ENCODE peak calls at places on chromosome 5, in five cellular contexts. W, V, F, L and G are unnamed samples.
A peak's percentile ranks its signal among the peaks of the same experiment; 100 is the strongest.

GRCh38 chr5:10596310-10596703 is 32.4 kb downstream of the ANKRD33B start:
- DNase-seq in W (no peak), V (no peak), F (no peak), L (no peak), G (no peak)

GRCh38 chr5:38341641-38342040 is 83.3 kb downstream of the EGFLAM start:
- DNase-seq in W (no peak), V (no peak), F (no peak), L (no peak), G (no peak)

GRCh38 chr5:33890633-33891032 is 1.2 kb downstream of the ADAMTS12 start:
- DNase-seq in W (no peak), V (no peak), F (no peak), L (peak; percentile 67), G (no peak)

GRCh38 chr5:181223729-181224389 is 778 bp downstream of the TRIM41 start:
- DNase-seq in W (no peak), V (peak; percentile 63), F (peak; percentile 85), L (peak; percentile 64), G (peak; percentile 78)

GRCh38 chr5:180636403-180637075 is 12.9 kb downstream of the FLT4 start:
- DNase-seq in W (no peak), V (no peak), F (no peak), L (peak; percentile 17), G (no peak)

GRCh38 chr5:74028406-74028805 is 402.4 kb downstream of the ARHGEF28 start:
- DNase-seq in W (peak; percentile 69), V (no peak), F (no peak), L (no peak), G (no peak)

GRCh38 chr5:132389453-132390286 is 20.2 kb downstream of the SLC22A5 start:
- DNase-seq in W (peak; percentile 98), V (no peak), F (no peak), L (peak; percentile 100), G (peak; percentile 90)

GRCh38 chr5:114319236-114319635 is 42.6 kb upstream of the KCNN2 start:
- DNase-seq in W (no peak), V (no peak), F (no peak), L (no peak), G (no peak)

GRCh38 chr5:147223343-147223742 is 11.5 kb upstream of the STK32A start:
- DNase-seq in W (peak; percentile 34), V (no peak), F (no peak), L (no peak), G (no peak)

GRCh38 chr5:141870226-141870625 is 8.0 kb downstream of the PCDH1 start:
- DNase-seq in W (no peak), V (no peak), F (peak; percentile 70), L (no peak), G (peak; percentile 2)

GRCh38 chr5:176739461-176740051 is 70.8 kb upstream of the UNC5A start:
- DNase-seq in W (no peak), V (no peak), F (peak; percentile 66), L (no peak), G (no peak)

GRCh38 chr5:54707841-54708240 is 190.3 kb downstream of the SNX18 start:
- DNase-seq in W (no peak), V (no peak), F (no peak), L (no peak), G (no peak)

GRCh38 chr5:16854351-16854750 is 81.7 kb downstream of the MYO10 start:
- DNase-seq in W (no peak), V (no peak), F (no peak), L (peak; percentile 42), G (no peak)

GRCh38 chr5:91221917-91222316 is 161.2 kb downstream of the ARRDC3 start:
- DNase-seq in W (no peak), V (no peak), F (no peak), L (no peak), G (no peak)

GRCh38 chr5:148107608-148108007 is 43.8 kb downstream of the SPINK5 start:
- DNase-seq in W (peak; percentile 69), V (no peak), F (no peak), L (no peak), G (peak; percentile 11)

GRCh38 chr5:5188377-5189020 is 48.4 kb downstream of the ADAMTS16 start:
- DNase-seq in W (no peak), V (no peak), F (no peak), L (no peak), G (no peak)

GRCh38 chr5:179312557-179313235 is 32.6 kb downstream of the ADAMTS2 start:
- DNase-seq in W (no peak), V (no peak), F (no peak), L (no peak), G (no peak)

GRCh38 chr5:116702776-116703175 is 128.2 kb upstream of the SEMA6A start:
- DNase-seq in W (no peak), V (no peak), F (no peak), L (no peak), G (no peak)

GRCh38 chr5:17127743-17128231 is 89.6 kb upstream of the BASP1 start:
- DNase-seq in W (peak; percentile 99), V (no peak), F (no peak), L (peak; percentile 94), G (no peak)

GRCh38 chr5:145887976-145888574 is 15.3 kb upstream of the GRXCR2 start:
- DNase-seq in W (peak; percentile 68), V (peak; percentile 13), F (peak; percentile 33), L (peak; percentile 70), G (peak; percentile 71)

GRCh38 chr5:603081-603998 is 8.8 kb upstream of the CEP72 start:
- DNase-seq in W (no peak), V (no peak), F (no peak), L (no peak), G (no peak)

GRCh38 chr5:9715891-9716335 is 85.8 kb upstream of the TAS2R1 start:
- DNase-seq in W (peak; percentile 35), V (no peak), F (no peak), L (peak; percentile 75), G (no peak)

GRCh38 chr5:61440596-61440995 is 108.5 kb downstream of the ZSWIM6 start:
- DNase-seq in W (no peak), V (no peak), F (no peak), L (no peak), G (no peak)

GRCh38 chr5:176405656-176406435 is 10.5 kb downstream of the CLTB start:
- DNase-seq in W (no peak), V (peak; percentile 58), F (peak; percentile 19), L (no peak), G (peak; percentile 1)

GRCh38 chr5:167261309-167262100 is 1029.9 kb upstream of the WWC1 start:
- DNase-seq in W (no peak), V (no peak), F (no peak), L (peak; percentile 32), G (no peak)

GRCh38 chr5:100904259-100904822 is 1.3 kb upstream of the ST8SIA4 start:
- DNase-seq in W (no peak), V (peak; percentile 68), F (no peak), L (no peak), G (peak; percentile 17)

GRCh38 chr5:43078956-43079355 is 38.8 kb upstream of the ANXA2R start:
- DNase-seq in W (no peak), V (no peak), F (no peak), L (peak; percentile 85), G (peak; percentile 27)

GRCh38 chr5:168790037-168790635 is 211.0 kb upstream of the PANK3 start:
- DNase-seq in W (no peak), V (no peak), F (no peak), L (peak; percentile 52), G (no peak)

GRCh38 chr5:171628344-171628743 is 157.3 kb upstream of the SMIM23 start:
- DNase-seq in W (no peak), V (no peak), F (no peak), L (peak; percentile 38), G (no peak)

GRCh38 chr5:171627936-171628335 is 157.7 kb upstream of the SMIM23 start:
- DNase-seq in W (no peak), V (no peak), F (no peak), L (peak; percentile 15), G (no peak)

GRCh38 chr5:171630670-171631065 is 154.9 kb upstream of the SMIM23 start:
- DNase-seq in W (no peak), V (no peak), F (no peak), L (no peak), G (no peak)

GRCh38 chr5:171629221-171630005 is 156.2 kb upstream of the SMIM23 start:
- DNase-seq in W (peak; percentile 34), V (no peak), F (no peak), L (peak; percentile 35), G (no peak)

DNA sequence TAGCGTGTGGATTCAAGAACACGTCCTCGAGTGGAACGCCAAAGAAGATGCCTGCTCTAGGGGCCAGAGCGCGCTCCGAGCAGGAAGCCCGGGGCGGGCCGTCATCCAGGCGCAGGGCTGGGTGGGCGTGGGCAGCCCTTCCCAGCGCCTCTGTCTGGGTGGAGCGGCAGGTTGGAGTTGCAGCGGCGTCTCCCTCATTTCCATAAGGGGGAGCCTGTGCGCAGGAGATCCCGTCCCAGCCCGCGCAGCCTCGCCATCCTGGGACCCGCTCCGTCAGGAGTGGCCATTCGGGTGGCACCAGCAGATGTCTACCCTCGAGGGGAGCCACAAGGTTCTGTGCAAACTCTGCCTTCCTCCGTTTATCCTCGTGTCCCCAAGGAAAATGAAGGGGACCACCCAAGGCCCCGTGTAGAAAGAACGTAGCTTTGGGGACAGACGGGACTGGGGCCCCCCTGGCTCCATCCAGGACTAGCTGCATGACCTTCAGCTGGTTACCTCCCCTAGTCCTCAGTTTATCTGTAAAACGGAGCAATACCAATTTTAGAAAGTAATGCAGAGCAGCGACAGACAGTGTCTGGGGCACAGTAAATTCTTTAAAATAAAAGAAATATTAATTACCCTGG is 155.5 kb upstream of the SMIM23 start:
- DNase-seq in W (peak; percentile 68), V (no peak), F (peak; percentile 91), L (peak; percentile 72), G (peak; percentile 81)
- H3K4me3 ChIP-seq in W (peak overlapping the region; percentile 51), V (no peak overlapping the region), F (peak overlapping the region; percentile 21), L (no peak overlapping the region), G (no peak overlapping the region)

DNA sequence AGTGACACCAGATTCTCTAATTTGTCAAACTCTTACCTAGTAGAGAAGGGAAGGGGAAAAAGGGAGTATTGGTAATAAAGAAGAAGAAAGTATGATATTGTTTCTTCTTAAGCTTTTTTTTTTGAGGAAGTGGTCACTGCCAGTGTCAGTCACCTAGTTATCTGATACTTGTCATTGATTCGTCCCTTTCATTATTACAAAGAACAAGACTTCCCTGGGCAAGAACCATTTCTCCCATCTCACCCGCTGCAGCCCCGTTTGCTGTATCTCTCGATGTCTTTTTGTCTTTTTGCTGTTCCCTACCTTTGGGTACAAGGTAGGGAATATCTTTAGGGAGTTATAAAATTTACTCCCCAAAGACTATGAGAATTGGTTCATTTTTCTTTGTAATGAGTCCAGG is 249.0 kb downstream of the ARHGAP26 start:
- DNase-seq in W (no peak), V (no peak), F (no peak), L (no peak), G (no peak)
- TF ChIP-seq EZH2phosphoT487 in W (no peak), V (no peak), F (no peak), L (no peak), G (no peak)

DNA sequence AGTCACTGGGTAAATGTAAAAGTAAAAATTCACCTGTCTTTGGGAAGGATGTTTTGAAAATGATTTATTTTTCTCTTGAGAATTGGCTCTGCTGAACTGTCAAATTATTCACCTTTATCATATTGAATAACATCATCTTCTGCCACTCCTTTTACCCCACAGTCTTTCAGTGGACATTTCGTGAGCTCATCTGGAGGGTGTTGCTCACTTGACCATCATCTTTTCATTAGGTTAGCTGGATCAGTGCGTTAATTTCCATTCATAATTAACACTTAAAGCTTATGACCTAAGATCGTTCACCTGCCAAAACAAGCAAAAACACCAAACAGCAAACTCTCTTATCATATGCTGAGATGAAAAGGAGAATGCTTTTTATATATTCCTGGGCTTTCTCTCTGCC is 53.4 kb upstream of the TNFAIP8 start:
- DNase-seq in W (no peak), V (no peak), F (no peak), L (no peak), G (no peak)
- H3K4me3 ChIP-seq in W (no peak overlapping the region), V (no peak overlapping the region), F (no peak overlapping the region), L (no peak overlapping the region), G (no peak overlapping the region)

GRCh38 chr5:72552041-72552557 is 44.9 kb upstream of the ZNF366 start:
- DNase-seq in W (peak; percentile 21), V (no peak), F (no peak), L (peak; percentile 61), G (no peak)
- TF ChIP-seq EZH2phosphoT487 in W (no peak), V (no peak), F (no peak), L (no peak), G (no peak)